ENCODE peak calls at places on chromosomes 11 and 22, in four cellular contexts. G is A549, O is GM12878, I is K562. H is an unnamed sample.

GRCh38 chr11:65492637-65493366 is 6.0 kb upstream of the MALAT1 start:
- DNase-seq in G (no peak), O (peak; percentile 68), I (peak; percentile 88), H (no peak)

GRCh38 chr22:46905415-46905814 is 143.0 kb downstream of the TBC1D22A start:
- DNase-seq in I (no peak), O (no peak), G (no peak), H (no peak)

GRCh38 chr11:114175706-114176105 is 116.2 kb downstream of the ZBTB16 start:
- DNase-seq in I (no peak), O (no peak), G (no peak), H (no peak)

GRCh38 chr11:117000039-117000740 is 98.0 kb downstream of the SIK3 start:
- DNase-seq in G (no peak), I (no peak), O (no peak), H (no peak)

GRCh38 chr11:19244084-19244483 is 3.3 kb upstream of the E2F8 start:
- DNase-seq in O (no peak), G (no peak), I (no peak), H (peak; percentile 28)

GRCh38 chr11:74929431-74930363 is 19.2 kb downstream of the XRRA1 start:
- DNase-seq in I (peak; percentile 92), G (peak; percentile 60), O (peak; percentile 49), H (peak; percentile 89)

GRCh38 chr11:13183094-13183825 is 94.3 kb upstream of the BMAL1 start:
- DNase-seq in O (no peak), I (peak; percentile 31), G (peak; percentile 48), H (peak; percentile 28)

GRCh38 chr22:45061332-45061731 is 51.5 kb upstream of the PHF21B start:
- DNase-seq in O (no peak), G (no peak), I (no peak), H (no peak)

GRCh38 chr22:19729507-19729906 is 6.2 kb downstream of the GP1BB start:
- DNase-seq in G (no peak), O (no peak), I (no peak), H (no peak)

GRCh38 chr11:27215471-27216267 is 147.3 kb downstream of the CCDC34 start:
- DNase-seq in O (no peak), G (no peak), I (no peak), H (no peak)

GRCh38 chr11:27217948-27218410 is 145.0 kb downstream of the CCDC34 start:
- DNase-seq in O (no peak), G (no peak), I (no peak), H (no peak)

GRCh38 chr11:27217496-27217895 is 145.5 kb downstream of the CCDC34 start:
- DNase-seq in O (no peak), I (no peak), G (no peak), H (no peak)

GRCh38 chr11:27216268-27217149 is 146.5 kb downstream of the CCDC34 start:
- DNase-seq in G (no peak), O (no peak), I (no peak), H (no peak)

GRCh38 chr11:27218498-27219038 is 144.4 kb downstream of the CCDC34 start:
- DNase-seq in O (no peak), G (no peak), I (no peak), H (no peak)
- TF ChIP-seq RAD21 in O (no peak), G (no peak), I (no peak), H (no peak)

DNA sequence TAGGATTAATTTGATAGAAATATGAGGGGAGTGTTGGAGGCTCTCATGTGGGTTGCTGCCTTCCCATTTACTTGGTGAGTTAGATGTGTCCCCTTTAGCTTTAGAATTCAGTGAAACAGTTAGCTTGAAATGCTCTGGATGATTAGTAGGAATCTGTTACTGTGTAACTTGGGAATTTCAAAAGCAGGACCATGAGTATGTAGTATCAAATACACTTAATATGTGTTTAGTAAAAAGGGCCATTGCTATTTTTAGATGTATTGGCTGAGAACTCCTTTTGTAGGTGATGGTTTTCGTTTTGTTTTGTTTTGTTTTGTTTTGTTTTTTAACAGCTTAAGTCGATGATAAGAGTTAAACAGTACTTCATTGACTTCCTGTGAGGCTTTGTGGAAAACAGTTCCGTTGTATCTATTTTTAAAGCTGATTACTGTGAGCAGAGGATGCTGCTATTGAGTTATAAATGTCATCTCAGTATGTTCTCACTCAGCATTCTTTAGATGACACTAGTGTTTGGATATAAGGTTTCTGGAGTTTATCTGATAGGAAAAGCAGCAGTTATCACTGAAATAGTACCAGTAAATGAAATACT is 53.5 kb downstream of the MCAM start:
- DNase-seq in I (no peak), G (no peak), O (no peak), H (no peak)
- H3K4me3 ChIP-seq in I (no peak overlapping the region), G (no peak overlapping the region), O (peak overlapping the region; percentile 31), H (no peak overlapping the region)

GRCh38 chr11:112771847-112772246 is 189.4 kb upstream of the NCAM1 start:
- DNase-seq in O (no peak), G (no peak), I (no peak), H (no peak)
- TF ChIP-seq POLR2AphosphoS2 in O (no peak), G (no peak), I (no peak), H (no peak)

GRCh38 chr11:9003573-9004309 is at the start of gene NRIP3:
- DNase-seq in O (no peak), G (peak; percentile 43), I (peak; percentile 83), H (no peak)

GRCh38 chr11:9002920-9003572 is 755 bp downstream of the NRIP3 start:
- DNase-seq in G (no peak), O (no peak), I (peak; percentile 32), H (no peak)

GRCh38 chr11:9001736-9002135 is 2.1 kb downstream of the NRIP3 start:
- DNase-seq in O (no peak), G (no peak), I (peak; percentile 71), H (no peak)

GRCh38 chr11:9005087-9005486 is 1.3 kb upstream of the NRIP3 start:
- DNase-seq in O (no peak), I (no peak), G (no peak), H (no peak)

DNA sequence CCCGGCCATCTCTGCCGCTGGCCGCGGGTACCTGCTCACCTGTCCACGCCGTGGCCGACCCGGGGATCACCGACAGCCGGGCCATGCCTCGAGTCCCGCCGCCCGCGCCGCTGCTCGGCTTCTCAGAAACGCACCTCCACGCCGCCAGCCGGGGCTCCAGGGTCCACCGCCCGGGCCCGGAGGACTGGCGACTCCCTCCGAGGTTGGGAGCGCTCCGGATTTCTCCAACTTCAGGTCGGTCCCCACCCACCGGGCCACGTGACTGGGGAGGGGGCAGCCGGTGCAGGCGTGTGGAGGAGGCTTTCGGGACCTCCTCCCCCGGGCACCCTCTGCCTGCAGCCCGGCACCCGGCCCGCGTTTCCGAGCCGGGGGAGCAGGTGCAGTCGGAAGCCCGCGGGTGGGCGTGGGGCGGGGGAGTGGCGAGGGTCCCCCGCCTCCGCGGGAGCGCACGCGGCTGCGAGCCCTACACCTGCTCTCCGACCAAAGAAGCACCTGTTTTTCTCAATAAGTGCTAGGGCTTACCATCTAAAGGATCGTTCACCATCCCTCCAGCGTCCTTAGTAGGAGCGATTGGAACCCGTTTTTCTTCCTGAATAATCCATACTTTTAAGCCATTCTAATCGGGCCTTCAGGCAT is 627 bp upstream of the NRIP3 start:
- DNase-seq in I (no peak), O (no peak), G (no peak), H (no peak)
- TF ChIP-seq RAD21 in I (no peak), O (no peak), G (no peak), H (no peak)

DNA sequence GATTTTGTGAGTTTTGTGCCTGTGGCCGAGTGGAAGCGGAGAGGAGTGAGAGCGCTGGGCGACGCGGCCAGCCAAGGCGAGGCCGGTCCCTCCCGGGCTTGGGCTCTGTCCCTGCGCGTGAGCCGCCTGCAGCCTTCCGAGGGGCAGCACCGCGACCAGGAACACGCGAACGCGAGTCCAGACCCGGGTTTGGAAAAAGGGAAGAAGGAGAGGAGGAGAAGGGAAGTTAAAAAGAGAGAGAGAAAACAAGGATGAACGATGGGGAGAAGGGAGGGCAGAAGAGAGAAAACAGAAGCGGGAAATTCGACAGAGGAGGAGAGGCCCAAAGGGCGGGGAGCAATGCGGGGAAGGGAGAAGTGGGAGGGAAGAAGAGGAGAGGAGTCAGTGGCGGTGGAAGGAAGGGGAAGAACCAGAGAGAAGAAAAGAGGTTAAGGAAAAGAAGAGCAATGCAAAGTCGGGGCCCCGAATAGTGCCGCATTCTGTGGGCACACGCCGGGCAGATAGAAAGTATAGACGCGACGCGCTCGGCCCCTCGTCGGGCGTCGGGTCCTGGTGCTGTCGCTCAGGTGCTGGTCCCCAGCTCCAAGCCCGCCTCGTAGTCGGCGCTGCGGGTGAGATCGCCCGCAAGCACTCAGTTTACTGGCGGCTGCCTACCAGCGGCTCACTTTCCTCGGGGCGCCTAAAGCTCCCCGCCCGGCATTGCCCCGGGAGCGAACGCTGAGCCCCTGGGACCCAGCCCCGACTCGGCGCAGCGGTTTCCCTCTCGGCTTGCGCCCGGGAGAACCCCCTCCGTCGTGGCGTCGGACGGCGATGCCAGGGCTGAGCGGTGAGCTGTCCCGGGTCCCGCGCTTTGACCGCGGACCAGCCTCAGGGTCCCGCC is 2.8 kb upstream of the BARX2 start:
- DNase-seq in G (no peak), O (no peak), I (no peak), H (no peak)
- H3K4me3 ChIP-seq in G (peak overlapping the region; percentile 42), O (no peak overlapping the region), I (no peak overlapping the region), H (no peak overlapping the region)